ENCODE peak calls at places on chromosomes 3 and 15, in seven cellular contexts. A is CD8-positive, alpha-beta T cell; N is ascending aorta; U is BE2C; V is WERI-Rb-1; L is GM12878; T is sigmoid colon. Z is an unnamed sample.
A peak's percentile ranks its signal among the peaks of the same experiment; 100 is the strongest.

GRCh38 chr15:52567886-52568568 is 803 bp downstream of the ARPP19 start:
- DNase-seq in A (peak; percentile 52), N (no peak), U (peak; percentile 14), V (peak; percentile 17), L (no peak), T (no peak), Z (peak; percentile 69)

GRCh38 chr3:102225407-102226132 is 209.2 kb upstream of the ZPLD1 start:
- DNase-seq in A (no peak), N (no peak), U (no peak), V (no peak), L (peak; percentile 42), T (no peak), Z (no peak)

GRCh38 chr3:76586471-76586870 is 453.4 kb upstream of the ROBO2 start:
- DNase-seq in A (no peak), N (no peak), U (no peak), V (no peak), L (no peak), T (no peak), Z (no peak)

GRCh38 chr15:100334905-100335304 is 6.9 kb downstream of the ADAMTS17 start:
- DNase-seq in A (no peak), N (no peak), U (peak; percentile 37), V (no peak), L (no peak), T (no peak), Z (no peak)

GRCh38 chr3:128289534-128289933 is 136.3 kb downstream of the EEFSEC start:
- DNase-seq in A (no peak), N (peak; percentile 11), U (no peak), V (no peak), L (no peak), T (no peak), Z (no peak)

GRCh38 chr15:78284758-78285157 is 14.7 kb downstream of the SKIC8 start:
- DNase-seq in A (no peak), N (no peak), U (no peak), V (peak; percentile 27), L (no peak), T (no peak), Z (no peak)

GRCh38 chr3:42376397-42376798 is 34.0 kb downstream of the LYZL4 start:
- DNase-seq in A (no peak), N (no peak), U (no peak), V (no peak), L (no peak), T (no peak), Z (peak; percentile 77)

GRCh38 chr3:138355071-138355470 is 6.7 kb downstream of the MRAS start:
- DNase-seq in A (no peak), N (peak; percentile 31), U (no peak), V (no peak), L (no peak), T (peak; percentile 11), Z (no peak)

GRCh38 chr3:126552688-126553283 is 5.9 kb downstream of the C3orf22 start:
- DNase-seq in A (no peak), N (no peak), U (peak; percentile 3), V (peak; percentile 3), L (no peak), T (peak; percentile 45), Z (no peak)

GRCh38 chr3:66138336-66139234 is 82.2 kb upstream of the SLC25A26 start:
- DNase-seq in A (no peak), N (peak; percentile 78), U (peak; percentile 74), V (peak; percentile 73), L (no peak), T (peak; percentile 69), Z (no peak)

GRCh38 chr3:186038360-186038759 is 70.5 kb downstream of the ETV5 start:
- DNase-seq in A (no peak), N (no peak), U (no peak), V (no peak), L (no peak), T (no peak), Z (no peak)

GRCh38 chr3:57184516-57184915 is 15.3 kb downstream of the HESX1 start:
- DNase-seq in A (no peak), N (no peak), U (no peak), V (peak; percentile 36), L (no peak), T (no peak), Z (peak; percentile 60)

GRCh38 chr3:46849686-46850467 is 13.4 kb downstream of the MYL3 start:
- DNase-seq in A (peak; percentile 10), N (peak; percentile 37), U (no peak), V (no peak), L (no peak), T (no peak), Z (peak; percentile 87)

GRCh38 chr15:75694241-75695182 is 18.1 kb downstream of the CSPG4 start:
- DNase-seq in A (no peak), N (peak; percentile 95), U (peak; percentile 94), V (peak; percentile 96), L (no peak), T (peak; percentile 96), Z (peak; percentile 99)

GRCh38 chr3:65039754-65040210 is 352.0 kb upstream of the ADAMTS9 start:
- DNase-seq in A (no peak), N (no peak), U (peak; percentile 82), V (no peak), L (no peak), T (no peak), Z (peak; percentile 34)

GRCh38 chr3:53045784-53046170 is at the start of gene SFMBT1:
- DNase-seq in A (peak; percentile 82), N (peak; percentile 76), U (peak; percentile 61), V (peak; percentile 75), L (no peak), T (peak; percentile 81), Z (peak; percentile 99)

GRCh38 chr3:170270282-170270891 is 48.2 kb downstream of the PRKCI start:
- DNase-seq in A (no peak), N (no peak), U (no peak), V (no peak), L (no peak), T (no peak), Z (no peak)

GRCh38 chr3:53255360-53255774 is 455 bp downstream of the TKT start:
- DNase-seq in A (peak; percentile 41), N (no peak), U (no peak), V (peak; percentile 45), L (no peak), T (no peak), Z (peak; percentile 91)

GRCh38 chr3:29758108-29759020 is 477.5 kb downstream of the RBMS3 start:
- DNase-seq in A (no peak), N (no peak), U (no peak), V (no peak), L (no peak), T (no peak), Z (no peak)

GRCh38 chr3:73499787-73500186 is 125.0 kb downstream of the PDZRN3 start:
- DNase-seq in A (no peak), N (no peak), U (no peak), V (no peak), L (no peak), T (no peak), Z (no peak)

GRCh38 chr3:73493543-73494314 is 131.0 kb downstream of the PDZRN3 start:
- DNase-seq in A (no peak), N (no peak), U (no peak), V (no peak), L (no peak), T (no peak), Z (peak; percentile 85)

GRCh38 chr3:73498764-73499622 is 125.7 kb downstream of the PDZRN3 start:
- DNase-seq in A (no peak), N (no peak), U (no peak), V (no peak), L (no peak), T (no peak), Z (no peak)

GRCh38 chr3:73500321-73500720 is 124.4 kb downstream of the PDZRN3 start:
- DNase-seq in A (no peak), N (no peak), U (no peak), V (peak; percentile 36), L (no peak), T (no peak), Z (no peak)

GRCh38 chr3:73497646-73498406 is 126.9 kb downstream of the PDZRN3 start:
- DNase-seq in A (no peak), N (no peak), U (no peak), V (no peak), L (no peak), T (no peak), Z (no peak)
- H3K36me3 ChIP-seq in A (no peaks in the 10 kb centered on the region), N (no peaks in the 10 kb centered on the region), U (no peaks in the 10 kb centered on the region), V (no peaks in the 10 kb centered on the region), L (no peaks in the 10 kb centered on the region), T (no peaks in the 10 kb centered on the region), Z (no peaks in the 10 kb centered on the region)

GRCh38 chr3:23826382-23827061 is 20.8 kb downstream of the UBE2E1 start:
- DNase-seq in A (no peak), N (no peak), U (no peak), V (no peak), L (no peak), T (no peak), Z (peak; percentile 10)

GRCh38 chr3:23822559-23822958 is 16.8 kb downstream of the UBE2E1 start:
- DNase-seq in A (no peak), N (no peak), U (no peak), V (no peak), L (no peak), T (no peak), Z (no peak)

GRCh38 chr3:23823620-23824019 is 17.9 kb downstream of the UBE2E1 start:
- DNase-seq in A (no peak), N (no peak), U (no peak), V (no peak), L (no peak), T (no peak), Z (peak; percentile 10)

GRCh38 chr3:23824699-23825444 is 19.1 kb downstream of the UBE2E1 start:
- DNase-seq in A (no peak), N (no peak), U (no peak), V (no peak), L (no peak), T (no peak), Z (no peak)

DNA sequence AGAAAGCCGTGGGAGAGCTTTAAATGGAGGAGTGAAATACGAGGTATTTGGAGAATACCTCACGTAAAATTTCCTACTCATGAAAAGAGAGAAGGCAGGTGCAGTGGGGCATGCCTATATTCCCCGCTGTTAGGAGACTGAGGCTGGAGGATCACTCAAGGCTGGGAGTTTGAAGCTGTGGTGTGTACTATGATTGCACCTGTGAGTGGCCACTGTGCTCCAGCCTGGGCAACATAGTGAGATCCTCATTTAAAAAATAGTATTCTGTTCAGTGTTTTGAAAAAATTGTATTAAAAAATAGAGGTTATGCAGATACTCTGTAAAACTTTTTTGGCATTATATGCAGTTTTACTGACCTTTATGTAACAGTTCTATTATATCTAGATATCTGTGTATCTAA is 20.0 kb downstream of the UBE2E1 start:
- DNase-seq in A (no peak), N (no peak), U (no peak), V (no peak), L (no peak), T (no peak), Z (no peak)
- TF ChIP-seq CTCF in A (no peak), N (no peak), U (no peak), V (no peak), L (no peak), T (no peak), Z (no peak)

GRCh38 chr3:147397911-147398809 is 8.2 kb downstream of the ZIC4 start:
- DNase-seq in A (no peak), N (no peak), U (no peak), V (no peak), L (no peak), T (no peak), Z (no peak)
- H3K27me3 ChIP-seq in A (peaks cover 8% of the 10 kb centered on the region), N (peaks cover 10% of the 10 kb centered on the region), U (peaks cover 69% of the 10 kb centered on the region), V (no peaks in the 10 kb centered on the region), L (peaks cover 2% of the 10 kb centered on the region), T (peaks cover 100% of the 10 kb centered on the region), Z (peaks cover 89% of the 10 kb centered on the region)

DNA sequence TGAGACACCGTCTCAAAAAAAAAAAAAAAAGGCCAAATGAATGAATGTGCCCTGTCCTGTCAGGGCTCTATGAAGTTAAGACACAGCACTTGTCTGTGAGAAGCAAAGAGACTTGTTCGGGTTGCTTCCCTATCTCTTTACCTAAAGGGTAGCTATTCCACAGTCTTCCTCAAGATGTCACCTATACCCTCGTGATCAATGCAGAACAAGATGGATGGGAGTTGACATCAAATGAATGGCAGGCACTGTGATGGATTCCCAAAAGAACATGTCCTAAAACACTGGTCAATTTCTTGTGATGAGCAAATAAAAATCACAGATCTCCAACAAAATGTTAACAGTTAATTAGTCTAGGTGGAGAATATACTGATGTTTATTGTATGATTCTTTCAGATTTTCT is 9.5 kb downstream of the TADA3 start:
- DNase-seq in A (no peak), N (no peak), U (no peak), V (no peak), L (no peak), T (no peak), Z (no peak)
- H3K36me3 ChIP-seq in A (peaks cover 14% of the 10 kb centered on the region), N (peaks cover 75% of the 10 kb centered on the region), U (no peaks in the 10 kb centered on the region), V (peaks cover 47% of the 10 kb centered on the region), L (peaks cover 7% of the 10 kb centered on the region), T (peaks cover 87% of the 10 kb centered on the region), Z (peaks cover 55% of the 10 kb centered on the region)

Z was measured in osteoblast.